ENCODE peak calls at places on chromosomes 16 and 17, in seven cellular contexts. One of them, this sample, is unnamed.
A peak's percentile ranks its signal among the peaks of the same experiment; 100 is the strongest.

GRCh38 chr17:27928546-27928945 is 35.4 kb upstream of the LYRM9 start:
- DNase-seq in SK-N-SH: no peak
- DNase-seq in GM12878: no peak
- DNase-seq in HepG2: no peak
- DNase-seq in H1: no peak
- DNase-seq in HCT116: no peak
- DNase-seq in K562: peak; percentile 32
- DNase-seq in this sample: no peak

GRCh38 chr16:89402962-89403361 is 87.4 kb downstream of the ANKRD11 start:
- DNase-seq in HCT116: no peak
- DNase-seq in HepG2: no peak
- DNase-seq in SK-N-SH: no peak
- DNase-seq in GM12878: no peak
- DNase-seq in H1: no peak
- DNase-seq in K562: no peak
- DNase-seq in this sample: no peak

GRCh38 chr17:53092072-53092471 is 730.7 kb upstream of the KIF2B start:
- DNase-seq in GM12878: no peak
- DNase-seq in SK-N-SH: no peak
- DNase-seq in HCT116: no peak
- DNase-seq in HepG2: no peak
- DNase-seq in H1: no peak
- DNase-seq in K562: no peak
- DNase-seq in this sample: no peak

GRCh38 chr17:4440690-4441686 is 7.2 kb downstream of the SPNS3 start:
- DNase-seq in HepG2: no peak
- DNase-seq in SK-N-SH: peak; percentile 70
- DNase-seq in H1: no peak
- DNase-seq in GM12878: no peak
- DNase-seq in K562: peak; percentile 11
- DNase-seq in HCT116: no peak
- DNase-seq in this sample: no peak

GRCh38 chr17:48494335-48494734 is 36.5 kb downstream of the HOXB1 start:
- DNase-seq in K562: no peak
- DNase-seq in GM12878: no peak
- DNase-seq in SK-N-SH: no peak
- DNase-seq in H1: no peak
- DNase-seq in HepG2: no peak
- DNase-seq in HCT116: no peak
- DNase-seq in this sample: no peak

GRCh38 chr17:16875662-16876061 is 96.3 kb downstream of the TNFRSF13B start:
- DNase-seq in HepG2: no peak
- DNase-seq in HCT116: no peak
- DNase-seq in H1: no peak
- DNase-seq in SK-N-SH: no peak
- DNase-seq in GM12878: no peak
- DNase-seq in K562: no peak
- DNase-seq in this sample: no peak

GRCh38 chr17:47315451-47316266 is 8.1 kb upstream of the EFCAB13 start:
- DNase-seq in H1: no peak
- DNase-seq in HCT116: peak; percentile 74
- DNase-seq in GM12878: peak; percentile 48
- DNase-seq in HepG2: peak; percentile 71
- DNase-seq in K562: peak; percentile 80
- DNase-seq in SK-N-SH: peak; percentile 80
- DNase-seq in this sample: peak; percentile 55

GRCh38 chr17:77420804-77421634 is 280.2 kb downstream of the SEC14L1 start:
- DNase-seq in GM12878: no peak
- DNase-seq in SK-N-SH: peak; percentile 72
- DNase-seq in K562: peak; percentile 68
- DNase-seq in HepG2: no peak
- DNase-seq in HCT116: no peak
- DNase-seq in H1: peak; percentile 69
- DNase-seq in this sample: no peak

GRCh38 chr17:17363638-17364337 is 60.6 kb downstream of the NT5M start:
- DNase-seq in K562: no peak
- DNase-seq in HCT116: no peak
- DNase-seq in H1: no peak
- DNase-seq in HepG2: no peak
- DNase-seq in GM12878: no peak
- DNase-seq in SK-N-SH: peak; percentile 16
- DNase-seq in this sample: no peak

GRCh38 chr17:68591583-68591982 is 9.6 kb downstream of the FAM20A start:
- DNase-seq in K562: peak; percentile 78
- DNase-seq in SK-N-SH: no peak
- DNase-seq in HCT116: no peak
- DNase-seq in HepG2: no peak
- DNase-seq in GM12878: no peak
- DNase-seq in H1: peak; percentile 62
- DNase-seq in this sample: peak; percentile 77

GRCh38 chr17:226773-227580 is 45.5 kb upstream of the DOC2B start:
- DNase-seq in GM12878: no peak
- DNase-seq in SK-N-SH: no peak
- DNase-seq in HCT116: no peak
- DNase-seq in H1: no peak
- DNase-seq in K562: no peak
- DNase-seq in HepG2: no peak
- DNase-seq in this sample: no peak

GRCh38 chr17:63431939-63432804 is 13.9 kb downstream of the CYB561 start:
- DNase-seq in HepG2: peak; percentile 81
- DNase-seq in GM12878: no peak
- DNase-seq in SK-N-SH: peak; percentile 92
- DNase-seq in HCT116: no peak
- DNase-seq in H1: no peak
- DNase-seq in K562: peak; percentile 96
- DNase-seq in this sample: peak; percentile 43

GRCh38 chr16:51638338-51639135 is 487.5 kb upstream of the SALL1 start:
- DNase-seq in H1: no peak
- DNase-seq in K562: no peak
- DNase-seq in SK-N-SH: no peak
- DNase-seq in GM12878: no peak
- DNase-seq in HepG2: no peak
- DNase-seq in HCT116: no peak
- DNase-seq in this sample: no peak

GRCh38 chr16:72850863-72851262 is 197.1 kb downstream of the ZFHX3 start:
- DNase-seq in HepG2: no peak
- DNase-seq in H1: no peak
- DNase-seq in SK-N-SH: no peak
- DNase-seq in K562: no peak
- DNase-seq in GM12878: no peak
- DNase-seq in HCT116: no peak
- DNase-seq in this sample: no peak

GRCh38 chr17:64554028-64554637 is 47.4 kb downstream of the CEP95 start:
- DNase-seq in GM12878: no peak
- DNase-seq in HepG2: no peak
- DNase-seq in H1: no peak
- DNase-seq in SK-N-SH: no peak
- DNase-seq in K562: peak; percentile 33
- DNase-seq in HCT116: no peak
- DNase-seq in this sample: no peak
- TF ChIP-seq JUND in GM12878: no peak
- TF ChIP-seq JUND in HepG2: no peak
- TF ChIP-seq JUND in H1: no peak
- TF ChIP-seq JUND in SK-N-SH: no peak
- TF ChIP-seq JUND in K562: no peak
- TF ChIP-seq JUND in HCT116: no peak
- TF ChIP-seq JUND in this sample: no peak

GRCh38 chr17:82106697-82107305 is 8.8 kb upstream of the FASN start:
- DNase-seq in H1: no peak
- DNase-seq in GM12878: no peak
- DNase-seq in HCT116: no peak
- DNase-seq in HepG2: no peak
- DNase-seq in SK-N-SH: no peak
- DNase-seq in K562: no peak
- DNase-seq in this sample: no peak
- TF ChIP-seq JUND in H1: no peak
- TF ChIP-seq JUND in GM12878: no peak
- TF ChIP-seq JUND in HCT116: no peak
- TF ChIP-seq JUND in HepG2: no peak
- TF ChIP-seq JUND in SK-N-SH: no peak
- TF ChIP-seq JUND in K562: no peak
- TF ChIP-seq JUND in this sample: no peak

GRCh38 chr17:3381957-3382356 is 4.2 kb downstream of the OR3A2 start:
- DNase-seq in H1: no peak
- DNase-seq in HepG2: no peak
- DNase-seq in K562: no peak
- DNase-seq in SK-N-SH: no peak
- DNase-seq in GM12878: no peak
- DNase-seq in HCT116: no peak
- DNase-seq in this sample: no peak
- TF ChIP-seq JUND in H1: no peak
- TF ChIP-seq JUND in HepG2: no peak
- TF ChIP-seq JUND in K562: no peak
- TF ChIP-seq JUND in SK-N-SH: no peak
- TF ChIP-seq JUND in GM12878: no peak
- TF ChIP-seq JUND in HCT116: no peak
- TF ChIP-seq JUND in this sample: no peak

DNA sequence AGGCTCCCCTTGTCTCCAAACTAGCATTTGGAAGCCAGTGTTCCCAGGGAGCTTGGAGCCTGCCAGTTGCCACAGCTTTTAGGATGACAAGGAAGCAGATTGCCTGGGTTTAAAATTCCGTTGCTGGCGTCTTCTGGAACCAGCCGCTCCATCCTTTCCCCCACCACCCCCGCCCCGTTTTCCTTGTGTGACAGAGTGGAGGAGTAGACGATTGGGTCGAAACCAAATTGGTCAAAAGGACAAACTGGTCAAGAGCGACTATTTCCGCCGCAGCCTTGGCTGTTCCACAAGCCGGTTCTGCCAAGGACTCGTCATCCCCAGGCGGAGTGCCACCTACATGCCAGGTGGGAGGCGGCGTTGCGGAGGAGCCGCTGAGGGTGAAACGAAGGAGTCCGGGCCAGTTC is 91.1 kb downstream of the RPA1 start:
- DNase-seq in GM12878: no peak
- DNase-seq in HCT116: no peak
- DNase-seq in K562: no peak
- DNase-seq in HepG2: no peak
- DNase-seq in SK-N-SH: no peak
- DNase-seq in H1: no peak
- DNase-seq in this sample: no peak
- TF ChIP-seq JUND in GM12878: no peak
- TF ChIP-seq JUND in HCT116: no peak
- TF ChIP-seq JUND in K562: no peak
- TF ChIP-seq JUND in HepG2: no peak
- TF ChIP-seq JUND in SK-N-SH: no peak
- TF ChIP-seq JUND in H1: no peak
- TF ChIP-seq JUND in this sample: no peak

DNA sequence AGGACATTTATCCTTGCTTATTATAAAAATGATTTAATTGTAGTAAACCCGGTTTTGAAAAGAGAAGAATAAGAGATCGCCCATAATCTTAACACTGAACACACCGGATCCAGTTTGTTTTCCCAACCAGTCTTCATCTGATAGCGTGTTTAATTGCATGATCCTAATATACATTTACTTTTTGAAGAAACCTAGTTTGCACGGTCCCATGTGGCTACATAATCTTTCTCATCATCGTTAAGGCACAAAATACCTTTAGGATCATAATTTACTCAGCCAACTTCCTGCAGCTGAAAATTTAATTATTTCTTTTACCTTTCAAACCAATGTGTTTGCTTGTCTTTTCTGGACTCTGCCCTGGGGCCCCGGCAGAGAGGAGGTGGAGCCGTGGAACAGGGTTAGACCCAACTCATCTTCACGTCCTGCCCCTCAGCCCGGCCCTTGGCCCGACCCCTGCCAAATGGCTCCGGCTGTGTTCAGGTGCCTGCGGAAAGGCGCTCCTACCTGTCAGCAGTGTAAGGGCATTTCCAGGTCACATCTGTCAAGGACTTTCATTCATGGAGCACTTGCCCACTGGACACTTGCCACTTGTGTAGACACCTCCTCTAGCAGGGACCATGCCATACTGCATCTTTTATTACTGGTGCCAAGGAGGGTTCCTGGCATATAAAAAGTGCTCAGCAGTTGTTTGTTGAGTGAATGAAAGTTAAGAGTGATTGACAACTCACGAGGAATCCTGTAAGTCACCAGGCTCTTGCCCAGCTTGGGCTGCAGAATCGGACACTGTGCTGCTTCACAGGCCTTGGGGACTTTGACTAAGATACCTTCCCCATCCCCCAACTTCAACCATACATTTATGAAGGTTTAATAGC is 28.6 kb downstream of the SMARCE1 start:
- DNase-seq in GM12878: no peak
- DNase-seq in SK-N-SH: no peak
- DNase-seq in HepG2: peak; percentile 43
- DNase-seq in H1: no peak
- DNase-seq in HCT116: no peak
- DNase-seq in K562: no peak
- DNase-seq in this sample: peak; percentile 99
- TF ChIP-seq JUND in GM12878: no peak
- TF ChIP-seq JUND in SK-N-SH: no peak
- TF ChIP-seq JUND in HepG2: no peak
- TF ChIP-seq JUND in H1: no peak
- TF ChIP-seq JUND in HCT116: no peak
- TF ChIP-seq JUND in K562: no peak
- TF ChIP-seq JUND in this sample: peak; percentile 99

This sample was measured in T47D.